ENCODE peak calls at places on chromosomes 6 and 20, in nine cellular contexts. M, B, I, H, S, K, C, Z and T are unnamed samples.

GRCh38 chr6:170296423-170296745 is 5.5 kb upstream of the DLL1 start:
- DNase-seq in M (no peak), B (no peak), I (peak; percentile 40), H (no peak), S (no peak), K (no peak), C (no peak), Z (no peak), T (peak; percentile 40)

GRCh38 chr6:159701413-159701999 is 8.5 kb upstream of the SOD2 start:
- DNase-seq in M (no peak), B (no peak), I (peak; percentile 56), H (peak; percentile 80), S (no peak), K (no peak), C (peak; percentile 90), Z (peak; percentile 35), T (no peak)

GRCh38 chr6:90978046-90978445 is 391.2 kb upstream of the MAP3K7 start:
- DNase-seq in M (no peak), B (no peak), I (no peak), H (no peak), S (no peak), K (no peak), C (peak; percentile 1), Z (no peak), T (no peak)

GRCh38 chr6:134175532-134176282 is 123.3 kb upstream of the SLC2A12 start:
- DNase-seq in M (peak; percentile 88), B (no peak), I (peak; percentile 83), H (peak; percentile 89), S (no peak), K (peak; percentile 80), C (peak; percentile 80), Z (peak; percentile 71), T (peak; percentile 90)

GRCh38 chr6:150617496-150618460 is 18.1 kb downstream of the PLEKHG1 start:
- DNase-seq in M (no peak), B (no peak), I (no peak), H (no peak), S (no peak), K (no peak), C (no peak), Z (peak; percentile 63), T (no peak)

GRCh38 chr20:9889270-9889981 is 50.5 kb upstream of the PAK5 start:
- DNase-seq in M (no peak), B (no peak), I (no peak), H (no peak), S (no peak), K (no peak), C (no peak), Z (peak; percentile 66), T (no peak)

GRCh38 chr20:51446656-51447055 is 95.9 kb downstream of the NFATC2 start:
- DNase-seq in M (no peak), B (no peak), I (no peak), H (peak; percentile 60), S (no peak), K (peak; percentile 62), C (peak; percentile 81), Z (peak; percentile 26), T (no peak)

GRCh38 chr6:21079468-21080048 is 514.0 kb upstream of the SOX4 start:
- DNase-seq in M (no peak), B (no peak), I (no peak), H (peak; percentile 44), S (no peak), K (no peak), C (peak; percentile 79), Z (no peak), T (no peak)

GRCh38 chr6:174036-174435 is 118.3 kb upstream of the DUSP22 start:
- DNase-seq in M (no peak), B (no peak), I (no peak), H (no peak), S (no peak), K (no peak), C (no peak), Z (no peak), T (no peak)

DNA sequence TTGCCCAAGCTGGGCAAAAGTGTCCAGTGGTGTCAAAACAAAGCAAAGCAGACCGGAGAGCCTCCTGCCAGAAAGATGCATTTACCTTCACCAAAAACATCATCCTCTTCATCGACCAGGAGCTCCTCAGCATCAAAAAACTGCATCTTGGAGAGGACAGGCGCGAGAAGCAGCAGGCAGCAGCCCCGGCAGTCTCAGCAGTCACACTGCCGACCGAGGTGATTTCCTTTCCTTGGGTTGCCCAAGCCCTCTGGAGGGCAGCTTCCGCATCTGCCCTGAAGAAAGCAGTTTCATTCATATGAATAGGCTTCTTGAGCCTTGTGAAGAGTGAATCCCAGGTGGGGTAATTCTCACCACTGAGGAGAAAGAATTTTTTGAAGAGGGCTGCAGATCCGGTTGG is at the start of gene RIPOR2:
- DNase-seq in M (no peak), B (peak; percentile 75), I (peak; percentile 78), H (no peak), S (no peak), K (no peak), C (no peak), Z (peak; percentile 16), T (peak; percentile 70)
- H3K4me3 ChIP-seq in M (no peak within 1 kb of the TSS), B (peak within 1 kb of the TSS; percentile 99), I (no peak within 1 kb of the TSS), H (no peak within 1 kb of the TSS), S (no peak within 1 kb of the TSS), K (no peak within 1 kb of the TSS), C (no peak within 1 kb of the TSS), Z (no peak within 1 kb of the TSS), T (no peak within 1 kb of the TSS)

GRCh38 chr6:53524455-53524815 is 20.5 kb downstream of the GCLC start:
- DNase-seq in M (no peak), B (no peak), I (no peak), H (peak; percentile 44), S (no peak), K (no peak), C (peak; percentile 80), Z (no peak), T (no peak)

GRCh38 chr6:53523511-53524454 is 21.1 kb downstream of the GCLC start:
- DNase-seq in M (no peak), B (no peak), I (no peak), H (no peak), S (no peak), K (no peak), C (no peak), Z (no peak), T (no peak)

GRCh38 chr6:53528107-53528506 is 16.8 kb downstream of the GCLC start:
- DNase-seq in M (no peak), B (no peak), I (no peak), H (no peak), S (no peak), K (no peak), C (no peak), Z (no peak), T (no peak)

GRCh38 chr6:53527249-53527765 is 17.6 kb downstream of the GCLC start:
- DNase-seq in M (no peak), B (no peak), I (no peak), H (no peak), S (no peak), K (no peak), C (no peak), Z (no peak), T (no peak)

DNA sequence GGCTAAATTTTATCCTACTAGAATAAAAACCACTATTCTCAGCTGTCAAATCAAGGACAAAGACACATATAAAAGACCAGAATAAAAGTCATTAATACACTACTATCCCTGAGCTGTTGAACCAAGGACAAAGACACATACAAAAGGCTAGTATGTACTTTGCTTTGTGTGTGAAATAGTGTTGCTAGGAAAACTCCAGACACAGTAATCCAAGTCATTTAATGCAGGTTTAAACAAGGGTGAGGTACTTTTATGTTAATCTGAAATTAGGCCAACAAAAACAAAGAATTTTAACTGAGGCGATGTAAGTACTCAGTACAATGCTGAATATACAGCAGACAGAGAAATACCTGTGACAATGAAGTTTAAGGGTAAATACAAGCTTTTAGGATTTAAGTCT is 18.9 kb downstream of the GCLC start:
- DNase-seq in M (no peak), B (no peak), I (no peak), H (no peak), S (no peak), K (no peak), C (no peak), Z (no peak), T (no peak)
- H3K4me1 ChIP-seq in M (peaks cover 35% of the 10 kb centered on the region), B (no peaks in the 10 kb centered on the region), I (peaks cover 22% of the 10 kb centered on the region), H (peaks cover 48% of the 10 kb centered on the region), S (no peaks in the 10 kb centered on the region), K (no peaks in the 10 kb centered on the region), C (peaks cover 7% of the 10 kb centered on the region), Z (peaks cover 3% of the 10 kb centered on the region), T (peaks cover 22% of the 10 kb centered on the region)

DNA sequence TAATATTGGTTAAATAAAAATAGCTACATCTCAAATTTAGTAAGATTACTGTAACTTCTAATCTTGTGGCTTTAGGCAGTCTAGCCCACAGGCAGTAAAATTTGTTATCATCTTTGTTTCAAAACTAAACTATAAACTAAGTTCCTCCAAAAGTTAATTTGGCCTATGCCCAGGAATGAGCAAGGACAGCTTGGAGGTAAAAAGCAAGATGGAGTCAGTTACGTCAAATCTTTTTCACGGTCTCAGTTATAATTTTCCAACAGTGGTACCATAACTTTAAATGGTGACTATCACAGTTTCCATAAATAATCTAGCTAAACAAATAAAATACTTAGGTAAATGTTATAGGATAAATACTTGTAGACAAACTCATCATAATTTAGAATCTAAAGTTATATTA is 63.0 kb downstream of the AGPAT4 start:
- DNase-seq in M (no peak), B (no peak), I (no peak), H (no peak), S (no peak), K (no peak), C (no peak), Z (no peak), T (no peak)
- H3K9me3 ChIP-seq in M (no peaks in the 10 kb centered on the region), B (peaks cover 6% of the 10 kb centered on the region), I (peaks cover 9% of the 10 kb centered on the region), H (peaks cover 3% of the 10 kb centered on the region), S (no peaks in the 10 kb centered on the region), K (no peaks in the 10 kb centered on the region), C (no peaks in the 10 kb centered on the region), Z (no peaks in the 10 kb centered on the region), T (no peaks in the 10 kb centered on the region)

GRCh38 chr6:54059683-54060082 is 51.6 kb upstream of the MLIP start:
- DNase-seq in M (no peak), B (no peak), I (no peak), H (no peak), S (no peak), K (no peak), C (no peak), Z (no peak), T (no peak)
- H3K4me3 ChIP-seq in M (no peak overlapping the region), B (no peak overlapping the region), I (no peak overlapping the region), H (no peak overlapping the region), S (no peak overlapping the region), K (no peak overlapping the region), C (peak overlapping the region; percentile 18), Z (no peak overlapping the region), T (peak overlapping the region; percentile 32)

GRCh38 chr6:35624341-35625070 is 64.2 kb downstream of the FKBP5 start:
- DNase-seq in M (no peak), B (peak; percentile 65), I (no peak), H (no peak), S (no peak), K (no peak), C (no peak), Z (no peak), T (no peak)
- H3K4me1 ChIP-seq in M (peaks cover 8% of the 10 kb centered on the region), B (peaks cover 11% of the 10 kb centered on the region), I (no peaks in the 10 kb centered on the region), H (no peaks in the 10 kb centered on the region), S (no peaks in the 10 kb centered on the region), K (peaks cover 9% of the 10 kb centered on the region), C (no peaks in the 10 kb centered on the region), Z (no peaks in the 10 kb centered on the region), T (peaks cover 3% of the 10 kb centered on the region)

GRCh38 chr6:110468696-110469095 is 7.7 kb downstream of the SLC22A16 start:
- DNase-seq in M (no peak), B (no peak), I (no peak), H (no peak), S (no peak), K (no peak), C (no peak), Z (no peak), T (no peak)
- H3K9me3 ChIP-seq in M (no peaks in the 10 kb centered on the region), B (peaks cover 5% of the 10 kb centered on the region), I (peaks cover 2% of the 10 kb centered on the region), H (no peaks in the 10 kb centered on the region), S (no peaks in the 10 kb centered on the region), K (no peaks in the 10 kb centered on the region), C (no peaks in the 10 kb centered on the region), Z (no peaks in the 10 kb centered on the region), T (no peaks in the 10 kb centered on the region)

GRCh38 chr6:105493776-105494175 is 90.9 kb upstream of the PREP start:
- DNase-seq in M (no peak), B (no peak), I (no peak), H (no peak), S (no peak), K (no peak), C (no peak), Z (no peak), T (no peak)
- H3K4me3 ChIP-seq in M (no peak overlapping the region), B (no peak overlapping the region), I (no peak overlapping the region), H (no peak overlapping the region), S (no peak overlapping the region), K (no peak overlapping the region), C (no peak overlapping the region), Z (no peak overlapping the region), T (no peak overlapping the region)